ENCODE peak calls at places on chromosomes 13 and 19, in eight cellular contexts. One of them, this sample, is unnamed.

GRCh38 chr13:29893438-29893837 is 43.0 kb upstream of the UBL3 start:
- DNase-seq in stimulated activated CD4-positive, alpha-beta T cell treated with anti-CD3 and anti-CD28 coated beads, Interleukin-1b, Interleukin-23, amount 100 ng/mL, for 24 hours: no peak
- DNase-seq in neuronal stem cell: no peak
- DNase-seq in DMS53: peak
- DNase-seq in RWPE1: no peak
- DNase-seq in Daoy: no peak
- DNase-seq in SW480: no peak
- DNase-seq in thyroid gland: no peak
- DNase-seq in this sample: no peak

GRCh38 chr13:41017744-41018582 is 1.2 kb downstream of the ELF1 start:
- DNase-seq in Daoy: no peak
- DNase-seq in DMS53: peak
- DNase-seq in thyroid gland: no peak
- DNase-seq in neuronal stem cell: no peak
- DNase-seq in RWPE1: no peak
- DNase-seq in stimulated activated CD4-positive, alpha-beta T cell treated with anti-CD3 and anti-CD28 coated beads, Interleukin-1b, Interleukin-23, amount 100 ng/mL, for 24 hours: no peak
- DNase-seq in SW480: peak
- DNase-seq in this sample: no peak

GRCh38 chr13:50636007-50636704 is 207.3 kb downstream of the DLEU7 start:
- DNase-seq in thyroid gland: no peak
- DNase-seq in Daoy: no peak
- DNase-seq in SW480: no peak
- DNase-seq in neuronal stem cell: peak
- DNase-seq in RWPE1: no peak
- DNase-seq in DMS53: no peak
- DNase-seq in stimulated activated CD4-positive, alpha-beta T cell treated with anti-CD3 and anti-CD28 coated beads, Interleukin-1b, Interleukin-23, amount 100 ng/mL, for 24 hours: no peak
- DNase-seq in this sample: no peak

GRCh38 chr13:45786293-45786920 is 65.1 kb downstream of the SIAH3 start:
- DNase-seq in RWPE1: no peak
- DNase-seq in SW480: peak
- DNase-seq in thyroid gland: peak
- DNase-seq in Daoy: peak
- DNase-seq in stimulated activated CD4-positive, alpha-beta T cell treated with anti-CD3 and anti-CD28 coated beads, Interleukin-1b, Interleukin-23, amount 100 ng/mL, for 24 hours: no peak
- DNase-seq in DMS53: no peak
- DNase-seq in neuronal stem cell: no peak
- DNase-seq in this sample: no peak

GRCh38 chr13:22506286-22506685 is 674.5 kb upstream of the SGCG start:
- DNase-seq in RWPE1: no peak
- DNase-seq in thyroid gland: no peak
- DNase-seq in neuronal stem cell: peak
- DNase-seq in Daoy: no peak
- DNase-seq in DMS53: no peak
- DNase-seq in SW480: no peak
- DNase-seq in stimulated activated CD4-positive, alpha-beta T cell treated with anti-CD3 and anti-CD28 coated beads, Interleukin-1b, Interleukin-23, amount 100 ng/mL, for 24 hours: no peak
- DNase-seq in this sample: no peak

GRCh38 chr13:113882716-113883115 is 18.8 kb upstream of the GAS6 start:
- DNase-seq in neuronal stem cell: no peak
- DNase-seq in Daoy: no peak
- DNase-seq in stimulated activated CD4-positive, alpha-beta T cell treated with anti-CD3 and anti-CD28 coated beads, Interleukin-1b, Interleukin-23, amount 100 ng/mL, for 24 hours: no peak
- DNase-seq in SW480: no peak
- DNase-seq in RWPE1: no peak
- DNase-seq in thyroid gland: no peak
- DNase-seq in DMS53: no peak
- DNase-seq in this sample: no peak

GRCh38 chr19:31784631-31785237 is 435.5 kb upstream of the TSHZ3 start:
- DNase-seq in neuronal stem cell: no peak
- DNase-seq in thyroid gland: no peak
- DNase-seq in SW480: peak
- DNase-seq in stimulated activated CD4-positive, alpha-beta T cell treated with anti-CD3 and anti-CD28 coated beads, Interleukin-1b, Interleukin-23, amount 100 ng/mL, for 24 hours: no peak
- DNase-seq in RWPE1: no peak
- DNase-seq in DMS53: no peak
- DNase-seq in Daoy: peak
- DNase-seq in this sample: no peak

GRCh38 chr13:30711375-30711774 is 24.0 kb upstream of the ALOX5AP start:
- DNase-seq in thyroid gland: no peak
- DNase-seq in RWPE1: no peak
- DNase-seq in stimulated activated CD4-positive, alpha-beta T cell treated with anti-CD3 and anti-CD28 coated beads, Interleukin-1b, Interleukin-23, amount 100 ng/mL, for 24 hours: no peak
- DNase-seq in neuronal stem cell: no peak
- DNase-seq in SW480: no peak
- DNase-seq in Daoy: no peak
- DNase-seq in DMS53: no peak
- DNase-seq in this sample: no peak

GRCh38 chr13:103799028-103799427 is 732.8 kb upstream of the SLC10A2 start:
- DNase-seq in SW480: no peak
- DNase-seq in Daoy: no peak
- DNase-seq in thyroid gland: no peak
- DNase-seq in stimulated activated CD4-positive, alpha-beta T cell treated with anti-CD3 and anti-CD28 coated beads, Interleukin-1b, Interleukin-23, amount 100 ng/mL, for 24 hours: no peak
- DNase-seq in neuronal stem cell: no peak
- DNase-seq in RWPE1: no peak
- DNase-seq in DMS53: no peak
- DNase-seq in this sample: no peak

GRCh38 chr19:57280165-57280912 is at the start of gene ZNF460:
- DNase-seq in thyroid gland: peak
- DNase-seq in SW480: peak
- DNase-seq in neuronal stem cell: peak
- DNase-seq in DMS53: peak
- DNase-seq in RWPE1: peak
- DNase-seq in stimulated activated CD4-positive, alpha-beta T cell treated with anti-CD3 and anti-CD28 coated beads, Interleukin-1b, Interleukin-23, amount 100 ng/mL, for 24 hours: peak
- DNase-seq in Daoy: peak
- DNase-seq in this sample: peak